ENCODE peak calls at places on chromosomes 6 and 20, in four cellular contexts. One of them, this sample, is unnamed.
A peak's percentile ranks its signal among the peaks of the same experiment; 100 is the strongest.

GRCh38 chr6:3045777-3046176 is 22.5 kb upstream of the RIPK1 start:
- DNase-seq in activated CD4-positive, CD25-positive, alpha-beta regulatory T cell treated with anti-CD3 and anti-CD28 coated beads, Interleukin-2, amount 50 U/mL, for 16 hours: no peak
- DNase-seq in stomach: no peak
- DNase-seq in activated naive CD4-positive, alpha-beta T cell: no peak
- DNase-seq in this sample: no peak

GRCh38 chr6:116511424-116512131 is at the start of gene CALHM5:
- DNase-seq in activated CD4-positive, CD25-positive, alpha-beta regulatory T cell treated with anti-CD3 and anti-CD28 coated beads, Interleukin-2, amount 50 U/mL, for 16 hours: no peak
- DNase-seq in stomach: no peak
- DNase-seq in activated naive CD4-positive, alpha-beta T cell: no peak
- DNase-seq in this sample: no peak

GRCh38 chr20:51893723-51894122 is 91.4 kb upstream of the SALL4 start:
- DNase-seq in activated CD4-positive, CD25-positive, alpha-beta regulatory T cell treated with anti-CD3 and anti-CD28 coated beads, Interleukin-2, amount 50 U/mL, for 16 hours: no peak
- DNase-seq in stomach: no peak
- DNase-seq in activated naive CD4-positive, alpha-beta T cell: no peak
- DNase-seq in this sample: no peak

GRCh38 chr6:39824030-39824926 is 32.1 kb downstream of the DAAM2 start:
- DNase-seq in activated CD4-positive, CD25-positive, alpha-beta regulatory T cell treated with anti-CD3 and anti-CD28 coated beads, Interleukin-2, amount 50 U/mL, for 16 hours: no peak
- DNase-seq in stomach: no peak
- DNase-seq in activated naive CD4-positive, alpha-beta T cell: no peak
- DNase-seq in this sample: no peak

GRCh38 chr6:77467038-77467437 is 3.7 kb upstream of the HTR1B start:
- DNase-seq in activated CD4-positive, CD25-positive, alpha-beta regulatory T cell treated with anti-CD3 and anti-CD28 coated beads, Interleukin-2, amount 50 U/mL, for 16 hours: no peak
- DNase-seq in stomach: no peak
- DNase-seq in activated naive CD4-positive, alpha-beta T cell: no peak
- DNase-seq in this sample: no peak

GRCh38 chr6:166862287-166862977 is 93.9 kb downstream of the RNASET2 start:
- DNase-seq in activated CD4-positive, CD25-positive, alpha-beta regulatory T cell treated with anti-CD3 and anti-CD28 coated beads, Interleukin-2, amount 50 U/mL, for 16 hours: no peak
- DNase-seq in stomach: peak; percentile 44
- DNase-seq in activated naive CD4-positive, alpha-beta T cell: no peak
- DNase-seq in this sample: peak; percentile 57

GRCh38 chr6:133645000-133645619 is 243.8 kb upstream of the TCF21 start:
- DNase-seq in activated CD4-positive, CD25-positive, alpha-beta regulatory T cell treated with anti-CD3 and anti-CD28 coated beads, Interleukin-2, amount 50 U/mL, for 16 hours: no peak
- DNase-seq in stomach: no peak
- DNase-seq in activated naive CD4-positive, alpha-beta T cell: no peak
- DNase-seq in this sample: no peak

GRCh38 chr20:1333462-1334369 is 4.8 kb upstream of the SDCBP2 start:
- DNase-seq in activated CD4-positive, CD25-positive, alpha-beta regulatory T cell treated with anti-CD3 and anti-CD28 coated beads, Interleukin-2, amount 50 U/mL, for 16 hours: no peak
- DNase-seq in stomach: no peak
- DNase-seq in activated naive CD4-positive, alpha-beta T cell: no peak
- DNase-seq in this sample: no peak

GRCh38 chr6:98794306-98794852 is 40.0 kb upstream of the POU3F2 start:
- DNase-seq in activated CD4-positive, CD25-positive, alpha-beta regulatory T cell treated with anti-CD3 and anti-CD28 coated beads, Interleukin-2, amount 50 U/mL, for 16 hours: no peak
- DNase-seq in stomach: no peak
- DNase-seq in activated naive CD4-positive, alpha-beta T cell: no peak
- DNase-seq in this sample: no peak

GRCh38 chr6:84284428-84285033 is 57.1 kb upstream of the CEP162 start:
- DNase-seq in activated CD4-positive, CD25-positive, alpha-beta regulatory T cell treated with anti-CD3 and anti-CD28 coated beads, Interleukin-2, amount 50 U/mL, for 16 hours: no peak
- DNase-seq in stomach: no peak
- DNase-seq in activated naive CD4-positive, alpha-beta T cell: no peak
- DNase-seq in this sample: no peak

GRCh38 chr20:10113746-10114145 is 79.0 kb downstream of the ANKEF1 start:
- DNase-seq in activated CD4-positive, CD25-positive, alpha-beta regulatory T cell treated with anti-CD3 and anti-CD28 coated beads, Interleukin-2, amount 50 U/mL, for 16 hours: no peak
- DNase-seq in stomach: no peak
- DNase-seq in activated naive CD4-positive, alpha-beta T cell: no peak
- DNase-seq in this sample: no peak

GRCh38 chr6:35489995-35490791 is 6.7 kb downstream of the TEAD3 start:
- DNase-seq in activated CD4-positive, CD25-positive, alpha-beta regulatory T cell treated with anti-CD3 and anti-CD28 coated beads, Interleukin-2, amount 50 U/mL, for 16 hours: no peak
- DNase-seq in stomach: no peak
- DNase-seq in activated naive CD4-positive, alpha-beta T cell: no peak
- DNase-seq in this sample: no peak

GRCh38 chr6:35023091-35023490 is 118.0 kb downstream of the TCP11 start:
- DNase-seq in activated CD4-positive, CD25-positive, alpha-beta regulatory T cell treated with anti-CD3 and anti-CD28 coated beads, Interleukin-2, amount 50 U/mL, for 16 hours: no peak
- DNase-seq in stomach: no peak
- DNase-seq in activated naive CD4-positive, alpha-beta T cell: no peak
- DNase-seq in this sample: no peak

GRCh38 chr6:144659735-144660246 is 374.7 kb downstream of the UTRN start:
- DNase-seq in activated CD4-positive, CD25-positive, alpha-beta regulatory T cell treated with anti-CD3 and anti-CD28 coated beads, Interleukin-2, amount 50 U/mL, for 16 hours: no peak
- DNase-seq in stomach: no peak
- DNase-seq in activated naive CD4-positive, alpha-beta T cell: no peak
- DNase-seq in this sample: no peak

GRCh38 chr6:15429146-15430110 is 183.6 kb downstream of the JARID2 start:
- DNase-seq in activated CD4-positive, CD25-positive, alpha-beta regulatory T cell treated with anti-CD3 and anti-CD28 coated beads, Interleukin-2, amount 50 U/mL, for 16 hours: no peak
- DNase-seq in stomach: no peak
- DNase-seq in activated naive CD4-positive, alpha-beta T cell: no peak
- DNase-seq in this sample: no peak

GRCh38 chr6:26322645-26323482 is 42.1 kb upstream of the BTN3A2 start:
- DNase-seq in activated CD4-positive, CD25-positive, alpha-beta regulatory T cell treated with anti-CD3 and anti-CD28 coated beads, Interleukin-2, amount 50 U/mL, for 16 hours: peak; percentile 43
- DNase-seq in stomach: no peak
- DNase-seq in activated naive CD4-positive, alpha-beta T cell: no peak
- DNase-seq in this sample: no peak

GRCh38 chr20:10578607-10579006 is 95.2 kb downstream of the JAG1 start:
- DNase-seq in activated CD4-positive, CD25-positive, alpha-beta regulatory T cell treated with anti-CD3 and anti-CD28 coated beads, Interleukin-2, amount 50 U/mL, for 16 hours: no peak
- DNase-seq in stomach: no peak
- DNase-seq in activated naive CD4-positive, alpha-beta T cell: no peak
- DNase-seq in this sample: no peak